ENCODE peak calls at places on chromosomes 7 and 10, in eight cellular contexts. A, T, B, R, N, I, F and E are unnamed samples.

GRCh38 chr7:155860840-155861479 is 48.7 kb upstream of the SHH start:
- DNase-seq in T (no peak), B (peak; percentile 52), F (no peak), R (peak; percentile 62), I (no peak), A (no peak), N (peak; percentile 54), E (no peak)

GRCh38 chr10:1309969-1310789 is 254.0 kb downstream of the WDR37 start:
- DNase-seq in F (no peak), B (no peak), T (no peak), R (no peak), N (no peak), A (no peak), I (no peak), E (no peak)

GRCh38 chr7:47143344-47143743 is 438.6 kb downstream of the TNS3 start:
- DNase-seq in I (no peak), A (peak; percentile 80), N (peak; percentile 55), B (no peak), T (peak; percentile 84), F (no peak), R (no peak), E (no peak)

GRCh38 chr10:86730227-86730626 is 26.2 kb upstream of the BMPR1A start:
- DNase-seq in N (no peak), B (no peak), F (no peak), T (peak; percentile 17), A (no peak), I (no peak), R (peak; percentile 6), E (no peak)

GRCh38 chr10:49086889-49087288 is 28.4 kb downstream of the VSTM4 start:
- DNase-seq in T (no peak), B (no peak), I (no peak), N (no peak), F (no peak), A (no peak), R (no peak), E (no peak)

GRCh38 chr7:102464577-102465280 is at the start of the genes ALKBH4 and LRWD1:
- DNase-seq in B (peak; percentile 82), I (peak; percentile 68), N (peak; percentile 65), A (peak; percentile 95), R (peak; percentile 90), T (peak; percentile 74), F (peak; percentile 93), E (peak; percentile 86)

GRCh38 chr10:11610855-11611247 is 599 bp downstream of the USP6NL start:
- DNase-seq in B (peak; percentile 28), A (peak; percentile 56), F (peak; percentile 44), N (no peak), I (no peak), T (peak; percentile 59), R (no peak), E (no peak)

GRCh38 chr10:113362645-113363091 is 190.2 kb upstream of the HABP2 start:
- DNase-seq in N (no peak), R (no peak), B (peak; percentile 54), I (no peak), F (no peak), A (peak; percentile 71), T (peak; percentile 2), E (no peak)

GRCh38 chr10:89414879-89415821 is 782 bp downstream of the IFIT5 start:
- DNase-seq in A (peak; percentile 64), T (no peak), I (no peak), N (no peak), R (no peak), F (peak; percentile 45), B (peak; percentile 52), E (no peak)

GRCh38 chr10:16853201-16853600 is 36.0 kb upstream of the RSU1 start:
- DNase-seq in R (no peak), F (no peak), T (peak; percentile 62), B (no peak), I (no peak), N (no peak), A (peak; percentile 62), E (no peak)

GRCh38 chr7:47153076-47153475 is 428.8 kb downstream of the TNS3 start:
- DNase-seq in N (peak; percentile 92), T (peak; percentile 98), I (no peak), F (no peak), B (peak; percentile 28), R (peak; percentile 83), A (peak; percentile 91), E (no peak)

GRCh38 chr10:48468130-48468790 is 136.6 kb downstream of the ARHGAP22 start:
- DNase-seq in R (no peak), T (no peak), I (peak; percentile 69), A (no peak), N (no peak), F (no peak), B (no peak), E (no peak)

GRCh38 chr10:85851300-85851699 is 515.3 kb downstream of the GRID1 start:
- DNase-seq in N (peak; percentile 19), T (no peak), R (no peak), B (no peak), F (no peak), A (peak; percentile 1), I (no peak), E (no peak)

GRCh38 chr10:78424721-78425120 is 391.1 kb downstream of the RPS24 start:
- DNase-seq in T (peak; percentile 21), I (no peak), A (peak; percentile 30), N (no peak), F (no peak), R (no peak), B (no peak), E (no peak)

GRCh38 chr7:46257766-46258448 is 336.8 kb upstream of the IGFBP3 start:
- DNase-seq in I (no peak), B (peak; percentile 81), F (no peak), T (peak; percentile 89), R (peak; percentile 3), A (peak; percentile 98), N (peak; percentile 72), E (no peak)

GRCh38 chr10:48289652-48290238 is 15.2 kb upstream of the FRMPD2 start:
- DNase-seq in F (peak; percentile 75), N (no peak), R (no peak), B (peak; percentile 26), A (peak; percentile 60), T (peak; percentile 36), I (no peak), E (no peak)

GRCh38 chr10:44195120-44196007 is 189.5 kb downstream of the CXCL12 start:
- DNase-seq in I (no peak), F (no peak), A (peak; percentile 82), N (peak; percentile 72), T (peak; percentile 85), R (no peak), B (peak; percentile 59), E (no peak)

GRCh38 chr7:128839751-128840177 is 9.6 kb downstream of the FLNC start:
- DNase-seq in I (no peak), N (no peak), R (no peak), B (no peak), A (no peak), F (no peak), T (no peak), E (no peak)

GRCh38 chr10:23063387-23064287 is 31.7 kb upstream of the MSRB2 start:
- DNase-seq in F (no peak), I (no peak), A (no peak), B (no peak), N (no peak), T (peak; percentile 61), R (no peak), E (no peak)

GRCh38 chr7:122975341-122975740 is 20.2 kb downstream of the TAS2R16 start:
- DNase-seq in F (no peak), I (no peak), R (no peak), B (peak; percentile 13), A (peak; percentile 0), T (no peak), N (no peak), E (no peak)

GRCh38 chr10:48470893-48471805 is 133.7 kb downstream of the ARHGAP22 start:
- DNase-seq in R (no peak), I (no peak), B (peak; percentile 95), T (peak; percentile 53), A (peak; percentile 59), F (no peak), N (no peak), E (no peak)

GRCh38 chr10:6002809-6003500 is 25.6 kb upstream of the IL15RA start:
- DNase-seq in B (no peak), A (no peak), R (no peak), I (no peak), N (no peak), T (peak; percentile 29), F (no peak), E (no peak)

GRCh38 chr7:131466735-131467365 is 89.6 kb downstream of the PODXL start:
- DNase-seq in T (no peak), F (no peak), R (no peak), A (no peak), N (no peak), B (no peak), I (no peak), E (no peak)